ENCODE peak calls at places on chromosomes 1 and 21, in four cellular contexts. R is GM23248, A is cardiac muscle cell, N is GM03348. Q is an unnamed sample.

GRCh38 chr1:166184897-166185296 is 18.1 kb upstream of the FAM78B start:
- DNase-seq in R (peak), A (no peak), N (no peak), Q (no peak)

GRCh38 chr1:99397029-99397428 is 132.7 kb downstream of the PLPPR4 start:
- DNase-seq in R (no peak), A (peak), N (no peak), Q (peak)

GRCh38 chr1:207672525-207673130 is 27.7 kb downstream of the CR1L start:
- DNase-seq in R (peak), A (peak), N (peak), Q (peak)

GRCh38 chr1:211830055-211830329 is 571 bp downstream of the LPGAT1 start:
- DNase-seq in R (no peak), A (no peak), N (no peak), Q (no peak)

GRCh38 chr1:151542710-151543129 is 2.6 kb downstream of the TUFT1 start:
- DNase-seq in R (peak), A (no peak), N (peak), Q (peak)

GRCh38 chr1:40782371-40782956 is 1.1 kb upstream of the KCNQ4 start:
- DNase-seq in R (no peak), A (peak), N (peak), Q (no peak)

GRCh38 chr1:21904725-21905520 is 32.2 kb downstream of the HSPG2 start:
- DNase-seq in R (peak), A (no peak), N (peak), Q (peak)

GRCh38 chr1:162230096-162230495 is 146.6 kb downstream of the SPATA46 start:
- DNase-seq in R (peak), A (peak), N (no peak), Q (no peak)

GRCh38 chr1:110380667-110381283 is 10.1 kb downstream of the SLC16A4 start:
- DNase-seq in R (peak), A (no peak), N (no peak), Q (peak)

GRCh38 chr1:243562473-243562872 is 287.6 kb downstream of the AKT3 start:
- DNase-seq in R (no peak), A (peak), N (no peak), Q (no peak)

GRCh38 chr1:198494139-198494538 is 46.3 kb downstream of the ATP6V1G3 start:
- DNase-seq in R (no peak), A (no peak), N (no peak), Q (no peak)

GRCh38 chr21:27269646-27270045 is 302.8 kb upstream of the ADAMTS5 start:
- DNase-seq in R (peak), A (no peak), N (peak), Q (peak)

GRCh38 chr1:49323925-49324540 is 547.3 kb upstream of the BEND5 start:
- DNase-seq in R (no peak), A (no peak), N (no peak), Q (no peak)

GRCh38 chr1:110055493-110056283 is 14.8 kb downstream of the ALX3 start:
- DNase-seq in R (peak), A (no peak), N (peak), Q (peak)

GRCh38 chr21:42631142-42631541 is 22.3 kb upstream of the PDE9A start:
- DNase-seq in R (no peak), A (no peak), N (no peak), Q (no peak)

GRCh38 chr1:92329356-92330129 is 30.7 kb downstream of the RPAP2 start:
- DNase-seq in R (peak), A (no peak), N (no peak), Q (peak)

GRCh38 chr1:21935891-21936365 is 1.2 kb downstream of the HSPG2 start:
- DNase-seq in R (no peak), A (no peak), N (no peak), Q (no peak)

GRCh38 chr1:67662884-67663283 is 22.1 kb upstream of the GADD45A start:
- DNase-seq in R (no peak), A (no peak), N (no peak), Q (no peak)

GRCh38 chr1:236938745-236939144 is 65.5 kb downstream of the MT1HL1 start:
- DNase-seq in R (no peak), A (no peak), N (no peak), Q (no peak)

GRCh38 chr1:80457409-80457808 is 1343.3 kb upstream of the ADGRL2 start:
- DNase-seq in R (no peak), A (no peak), N (peak), Q (no peak)

Q was measured in IMR-90.